ENCODE peak calls at places on chromosomes 12 and 14, in four cellular contexts. B, L, W and J are unnamed samples.

GRCh38 chr12:47091009-47091408 is 11.2 kb upstream of the AMIGO2 start:
- DNase-seq in B (no peak), L (no peak), W (no peak), J (no peak)

GRCh38 chr14:57199911-57200310 is 68.8 kb downstream of the EXOC5 start:
- DNase-seq in B (no peak), L (no peak), W (no peak), J (peak; percentile 73)

GRCh38 chr12:69783365-69783764 is 41.7 kb upstream of the MYRFL start:
- DNase-seq in B (no peak), L (no peak), W (no peak), J (peak; percentile 57)

GRCh38 chr12:1939316-1939715 is 20.9 kb upstream of the CACNA2D4 start:
- DNase-seq in B (no peak), L (no peak), W (no peak), J (no peak)

GRCh38 chr14:50937325-50937724 is 7.0 kb downstream of the PYGL start:
- DNase-seq in B (no peak), L (no peak), W (no peak), J (peak; percentile 85)

GRCh38 chr14:104009297-104009696 is 67.0 kb upstream of the RD3L start:
- DNase-seq in B (no peak), L (no peak), W (no peak), J (peak; percentile 47)

GRCh38 chr12:22234561-22234960 is 99.9 kb downstream of the ST8SIA1 start:
- DNase-seq in B (no peak), L (peak; percentile 39), W (no peak), J (peak; percentile 51)

GRCh38 chr12:96399081-96399918 is 939 bp downstream of the CDK17 start:
- DNase-seq in B (peak; percentile 70), L (no peak), W (no peak), J (peak; percentile 48)

GRCh38 chr14:22419620-22420019 is 169.4 kb downstream of the DAD1 start:
- DNase-seq in B (no peak), L (no peak), W (no peak), J (no peak)

GRCh38 chr14:59481407-59482119 is 2.6 kb downstream of the L3HYPDH start:
- DNase-seq in B (no peak), L (no peak), W (no peak), J (peak; percentile 49)

GRCh38 chr14:23816371-23816770 is 137.2 kb upstream of the DHRS4 start:
- DNase-seq in B (no peak), L (no peak), W (no peak), J (no peak)

GRCh38 chr12:63276537-63277365 is 125.8 kb upstream of the AVPR1A start:
- DNase-seq in B (no peak), L (no peak), W (no peak), J (peak; percentile 64)

GRCh38 chr12:24045816-24046257 is 96.4 kb upstream of the SOX5 start:
- DNase-seq in B (no peak), L (no peak), W (no peak), J (no peak)

GRCh38 chr14:46661728-46662127 is 10.1 kb upstream of the RPL10L start:
- DNase-seq in B (no peak), L (no peak), W (no peak), J (peak; percentile 3)

DNA sequence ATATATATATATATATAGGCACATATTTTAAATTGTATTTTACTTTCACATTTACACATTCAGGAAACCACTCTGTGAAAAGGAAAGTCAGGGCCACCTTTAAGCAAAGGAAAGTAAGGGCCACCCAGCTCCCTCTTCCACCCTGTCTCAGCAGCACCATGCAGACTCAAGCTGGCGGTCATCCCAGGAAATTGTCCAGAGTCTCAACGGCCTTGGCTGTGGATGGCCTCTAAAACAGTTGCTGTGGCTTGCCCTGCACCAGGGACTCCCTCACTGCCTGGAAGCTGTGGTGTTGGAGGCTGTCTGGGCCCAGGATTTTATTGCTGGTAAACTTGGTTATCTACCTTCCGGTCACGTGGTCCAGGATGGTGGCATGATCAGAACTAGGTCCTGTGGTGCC is 11.8 kb upstream of the RPL10L start:
- DNase-seq in B (no peak), L (no peak), W (no peak), J (no peak)
- TF ChIP-seq CTCF in B (no peak), L (no peak), W (no peak), J (no peak)

GRCh38 chr14:101559250-101559623 is 2.1 kb upstream of the DIO3 start:
- DNase-seq in B (no peak), L (no peak), W (no peak), J (no peak)

GRCh38 chr14:101557811-101558738 is 3.2 kb upstream of the DIO3 start:
- DNase-seq in B (no peak), L (no peak), W (no peak), J (no peak)

GRCh38 chr14:101557321-101557695 is 4.0 kb upstream of the DIO3 start:
- DNase-seq in B (no peak), L (no peak), W (no peak), J (no peak)

GRCh38 chr14:101559624-101560533 is 1.4 kb upstream of the DIO3 start:
- DNase-seq in B (no peak), L (no peak), W (no peak), J (no peak)

GRCh38 chr14:101558739-101559240 is 2.5 kb upstream of the DIO3 start:
- DNase-seq in B (no peak), L (no peak), W (no peak), J (no peak)
- H3K4me3 ChIP-seq in B (no peak overlapping the region), L (no peak overlapping the region), W (no peak overlapping the region), J (no peak overlapping the region)

GRCh38 chr12:45183263-45183662 is 32.6 kb upstream of the ANO6 start:
- DNase-seq in B (no peak), L (no peak), W (no peak), J (no peak)
- TF ChIP-seq CTCF in B (no peak), L (peak; percentile 20), W (peak; percentile 58), J (peak; percentile 25)

GRCh38 chr12:92503029-92503931 is 199.5 kb upstream of the PLEKHG7 start:
- DNase-seq in B (no peak), L (no peak), W (no peak), J (no peak)

GRCh38 chr12:92506460-92506859 is 196.3 kb upstream of the PLEKHG7 start:
- DNase-seq in B (no peak), L (no peak), W (no peak), J (no peak)

GRCh38 chr12:92503977-92504966 is 198.5 kb upstream of the PLEKHG7 start:
- DNase-seq in B (no peak), L (no peak), W (no peak), J (no peak)

GRCh38 chr12:92506891-92507290 is 195.9 kb upstream of the PLEKHG7 start:
- DNase-seq in B (no peak), L (no peak), W (no peak), J (peak; percentile 57)

GRCh38 chr12:92505373-92506340 is 197.1 kb upstream of the PLEKHG7 start:
- DNase-seq in B (peak; percentile 44), L (no peak), W (no peak), J (no peak)
- H3K4me3 ChIP-seq in B (no peak overlapping the region), L (no peak overlapping the region), W (peak overlapping the region; percentile 28), J (no peak overlapping the region)

GRCh38 chr14:66444271-66444987 is 41.7 kb upstream of the CCDC196 start:
- DNase-seq in B (no peak), L (peak; percentile 5), W (no peak), J (no peak)
- TF ChIP-seq CTCF in B (no peak), L (no peak), W (no peak), J (no peak)

DNA sequence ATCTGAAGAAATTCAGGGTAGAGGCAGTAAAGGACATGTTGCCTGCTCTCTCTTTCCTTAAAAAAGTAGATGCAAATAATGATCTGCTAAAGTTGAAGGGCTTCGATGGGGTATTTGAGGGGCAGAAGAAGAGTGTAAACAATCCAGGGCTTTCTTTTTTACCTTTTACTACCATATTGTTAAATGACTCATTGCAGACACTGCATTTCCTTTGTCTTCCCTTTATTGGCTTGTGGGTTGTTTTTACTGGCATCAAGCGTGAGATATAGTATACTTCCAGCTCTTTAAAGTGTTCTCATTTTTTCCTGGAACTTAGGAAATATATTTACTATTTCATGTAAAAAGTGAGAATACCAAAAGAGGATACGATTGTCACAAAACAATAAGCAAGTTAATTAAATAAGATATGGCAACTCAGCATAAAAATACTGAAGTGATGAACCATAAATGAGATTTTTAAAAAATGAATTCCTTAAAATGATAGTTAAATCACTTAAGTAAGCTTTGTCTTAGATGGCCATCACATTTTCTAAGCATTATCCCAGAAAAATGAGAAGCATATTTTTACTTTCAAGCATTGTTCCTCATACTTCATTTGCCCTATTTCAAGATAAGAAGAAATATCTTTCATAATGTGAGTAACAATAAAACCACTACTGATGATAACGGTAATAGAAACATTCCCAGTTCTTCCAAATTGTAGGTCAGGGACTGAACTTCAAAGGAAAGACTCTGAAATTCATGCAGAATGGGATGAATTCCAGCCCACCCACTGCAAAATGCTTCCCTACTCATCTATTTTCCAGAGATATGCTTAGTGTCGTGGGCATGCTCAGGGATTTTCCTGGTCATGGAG is 72.4 kb upstream of the KRAS start:
- DNase-seq in B (no peak), L (peak; percentile 10), W (no peak), J (peak; percentile 38)
- H3K4me3 ChIP-seq in B (no peak overlapping the region), L (no peak overlapping the region), W (no peak overlapping the region), J (no peak overlapping the region)